ENCODE peak calls at places on chromosomes 7 and 10, in eight cellular contexts. D, S, M, F, Z, E, Y and P are unnamed samples.

GRCh38 chr7:93750986-93751385 is 139.6 kb downstream of the TFPI2 start:
- DNase-seq in D (no peak), S (no peak), M (no peak), F (no peak), Z (no peak), E (no peak), Y (no peak), P (no peak)

GRCh38 chr10:666237-667012 is 23.0 kb downstream of the DIP2C start:
- DNase-seq in D (no peak), S (no peak), M (no peak), F (no peak), Z (no peak), E (no peak), Y (no peak), P (no peak)

GRCh38 chr7:144830024-144830785 is 5.6 kb downstream of the TPK1 start:
- DNase-seq in D (no peak), S (no peak), M (no peak), F (no peak), Z (no peak), E (no peak), Y (no peak), P (no peak)

GRCh38 chr7:139526578-139527544 is 3.4 kb downstream of the CLEC2L start:
- DNase-seq in D (no peak), S (peak; percentile 77), M (no peak), F (no peak), Z (peak; percentile 98), E (no peak), Y (peak; percentile 76), P (no peak)

GRCh38 chr7:88310950-88311674 is 4.4 kb upstream of the STEAP4 start:
- DNase-seq in D (no peak), S (no peak), M (peak; percentile 48), F (no peak), Z (no peak), E (no peak), Y (no peak), P (no peak)

GRCh38 chr7:40604601-40605438 is 470.0 kb downstream of the SUGCT start:
- DNase-seq in D (no peak), S (peak; percentile 11), M (peak; percentile 67), F (peak; percentile 2), Z (peak; percentile 63), E (peak; percentile 1), Y (peak; percentile 27), P (no peak)

GRCh38 chr10:90917231-90917967 is 3.5 kb downstream of the ANKRD1 start:
- DNase-seq in D (no peak), S (no peak), M (no peak), F (no peak), Z (no peak), E (no peak), Y (no peak), P (no peak)

GRCh38 chr10:78807504-78808202 is 261.1 kb upstream of the ZMIZ1 start:
- DNase-seq in D (no peak), S (no peak), M (no peak), F (no peak), Z (no peak), E (no peak), Y (no peak), P (no peak)

GRCh38 chr7:50653116-50653854 is 88.1 kb upstream of the DDC start:
- DNase-seq in D (no peak), S (peak; percentile 84), M (no peak), F (no peak), Z (peak; percentile 95), E (no peak), Y (no peak), P (no peak)

GRCh38 chr10:97577701-97578100 is 5.1 kb downstream of the ANKRD2 start:
- DNase-seq in D (no peak), S (no peak), M (no peak), F (no peak), Z (no peak), E (no peak), Y (no peak), P (no peak)

GRCh38 chr10:123149568-123150228 is 1.8 kb downstream of the HMX2 start:
- DNase-seq in D (no peak), S (peak; percentile 60), M (no peak), F (no peak), Z (peak; percentile 53), E (no peak), Y (no peak), P (peak; percentile 68)

GRCh38 chr7:925601-926000 is 28.9 kb downstream of the ADAP1 start:
- DNase-seq in D (no peak), S (no peak), M (no peak), F (no peak), Z (no peak), E (no peak), Y (no peak), P (peak; percentile 11)

GRCh38 chr10:86642021-86642420 is 12.3 kb upstream of the OPN4 start:
- DNase-seq in D (no peak), S (no peak), M (no peak), F (no peak), Z (no peak), E (no peak), Y (no peak), P (no peak)

GRCh38 chr7:118052330-118052729 is 131.6 kb upstream of the LSM8 start:
- DNase-seq in D (no peak), S (no peak), M (no peak), F (no peak), Z (no peak), E (no peak), Y (no peak), P (no peak)

GRCh38 chr7:135262623-135263320 is 29.1 kb downstream of the STRA8 start:
- DNase-seq in D (no peak), S (no peak), M (no peak), F (no peak), Z (no peak), E (no peak), Y (no peak), P (no peak)

GRCh38 chr10:3770611-3771110 is 14.3 kb downstream of the KLF6 start:
- DNase-seq in D (no peak), S (no peak), M (no peak), F (no peak), Z (no peak), E (no peak), Y (no peak), P (no peak)

GRCh38 chr7:8147760-8148463 is 114.1 kb downstream of the ICA1 start:
- DNase-seq in D (no peak), S (no peak), M (no peak), F (peak; percentile 79), Z (no peak), E (no peak), Y (no peak), P (no peak)

GRCh38 chr7:50229964-50230363 is 74.6 kb upstream of the IKZF1 start:
- DNase-seq in D (no peak), S (no peak), M (peak; percentile 79), F (no peak), Z (no peak), E (no peak), Y (no peak), P (no peak)